ENCODE peak calls at places on chromosomes 1 and 21, in seven cellular contexts. One of them, this sample, is unnamed.

GRCh38 chr1:197910120-197911110 is 6.8 kb upstream of the LHX9 start:
- DNase-seq in astrocyte of the cerebellum: no peak
- DNase-seq in omental fat pad: no peak
- DNase-seq in foreskin keratinocyte: no peak
- DNase-seq in GM12865: no peak
- DNase-seq in heart left ventricle: no peak
- DNase-seq in breast epithelium: no peak
- DNase-seq in this sample: no peak

GRCh38 chr1:199948587-199949280 is 78.8 kb upstream of the NR5A2 start:
- DNase-seq in astrocyte of the cerebellum: no peak
- DNase-seq in omental fat pad: no peak
- DNase-seq in foreskin keratinocyte: peak
- DNase-seq in GM12865: peak
- DNase-seq in heart left ventricle: no peak
- DNase-seq in breast epithelium: no peak
- DNase-seq in this sample: no peak

GRCh38 chr1:26288311-26288941 is 8.5 kb downstream of the SH3BGRL3 start:
- DNase-seq in astrocyte of the cerebellum: no peak
- DNase-seq in omental fat pad: no peak
- DNase-seq in foreskin keratinocyte: no peak
- DNase-seq in GM12865: peak
- DNase-seq in heart left ventricle: no peak
- DNase-seq in breast epithelium: no peak
- DNase-seq in this sample: no peak

GRCh38 chr1:7341145-7341900 is 429.8 kb upstream of the VAMP3 start:
- DNase-seq in astrocyte of the cerebellum: no peak
- DNase-seq in omental fat pad: no peak
- DNase-seq in foreskin keratinocyte: no peak
- DNase-seq in GM12865: no peak
- DNase-seq in heart left ventricle: peak
- DNase-seq in breast epithelium: no peak
- DNase-seq in this sample: no peak

GRCh38 chr1:1068374-1069060 is 5.6 kb downstream of the RNF223 start:
- DNase-seq in astrocyte of the cerebellum: no peak
- DNase-seq in omental fat pad: no peak
- DNase-seq in foreskin keratinocyte: no peak
- DNase-seq in GM12865: peak
- DNase-seq in heart left ventricle: no peak
- DNase-seq in breast epithelium: peak
- DNase-seq in this sample: peak

GRCh38 chr1:43547538-43548072 is 16.9 kb downstream of the PTPRF start:
- DNase-seq in astrocyte of the cerebellum: no peak
- DNase-seq in omental fat pad: no peak
- DNase-seq in foreskin keratinocyte: no peak
- DNase-seq in GM12865: no peak
- DNase-seq in heart left ventricle: no peak
- DNase-seq in breast epithelium: no peak
- DNase-seq in this sample: no peak

GRCh38 chr1:59367269-59368006 is 70.5 kb downstream of the FGGY start:
- DNase-seq in astrocyte of the cerebellum: peak
- DNase-seq in omental fat pad: no peak
- DNase-seq in foreskin keratinocyte: peak
- DNase-seq in GM12865: no peak
- DNase-seq in heart left ventricle: peak
- DNase-seq in breast epithelium: peak
- DNase-seq in this sample: no peak

GRCh38 chr1:47707887-47708535 is 270.2 kb downstream of the FOXD2 start:
- DNase-seq in astrocyte of the cerebellum: no peak
- DNase-seq in omental fat pad: no peak
- DNase-seq in foreskin keratinocyte: no peak
- DNase-seq in GM12865: no peak
- DNase-seq in heart left ventricle: no peak
- DNase-seq in breast epithelium: no peak
- DNase-seq in this sample: no peak

GRCh38 chr1:66276229-66276628 is 257.7 kb upstream of the SGIP1 start:
- DNase-seq in astrocyte of the cerebellum: no peak
- DNase-seq in omental fat pad: no peak
- DNase-seq in foreskin keratinocyte: no peak
- DNase-seq in GM12865: peak
- DNase-seq in heart left ventricle: no peak
- DNase-seq in breast epithelium: no peak
- DNase-seq in this sample: no peak

GRCh38 chr21:45962531-45963224 is 18.9 kb upstream of the COL6A1 start:
- DNase-seq in astrocyte of the cerebellum: no peak
- DNase-seq in omental fat pad: no peak
- DNase-seq in foreskin keratinocyte: no peak
- DNase-seq in GM12865: no peak
- DNase-seq in heart left ventricle: no peak
- DNase-seq in breast epithelium: no peak
- DNase-seq in this sample: no peak

GRCh38 chr1:109823543-109824348 is 60.0 kb upstream of the EPS8L3 start:
- DNase-seq in astrocyte of the cerebellum: no peak
- DNase-seq in omental fat pad: no peak
- DNase-seq in foreskin keratinocyte: no peak
- DNase-seq in GM12865: no peak
- DNase-seq in heart left ventricle: peak
- DNase-seq in breast epithelium: no peak
- DNase-seq in this sample: no peak

GRCh38 chr1:242240061-242240460 is 241.2 kb upstream of the MAP1LC3C start:
- DNase-seq in astrocyte of the cerebellum: no peak
- DNase-seq in omental fat pad: no peak
- DNase-seq in foreskin keratinocyte: no peak
- DNase-seq in GM12865: no peak
- DNase-seq in heart left ventricle: no peak
- DNase-seq in breast epithelium: no peak
- DNase-seq in this sample: no peak

GRCh38 chr1:111223126-111223443 is 4.4 kb upstream of the CHI3L2 start:
- DNase-seq in astrocyte of the cerebellum: no peak
- DNase-seq in omental fat pad: no peak
- DNase-seq in foreskin keratinocyte: no peak
- DNase-seq in GM12865: no peak
- DNase-seq in heart left ventricle: no peak
- DNase-seq in breast epithelium: no peak
- DNase-seq in this sample: no peak

GRCh38 chr1:201845331-201846083 is 16.6 kb downstream of the IPO9 start:
- DNase-seq in astrocyte of the cerebellum: no peak
- DNase-seq in omental fat pad: no peak
- DNase-seq in foreskin keratinocyte: peak
- DNase-seq in GM12865: no peak
- DNase-seq in heart left ventricle: no peak
- DNase-seq in breast epithelium: no peak
- DNase-seq in this sample: no peak

GRCh38 chr1:239244084-239244483 is 142.3 kb upstream of the CHRM3 start:
- DNase-seq in astrocyte of the cerebellum: no peak
- DNase-seq in omental fat pad: no peak
- DNase-seq in foreskin keratinocyte: no peak
- DNase-seq in GM12865: no peak
- DNase-seq in heart left ventricle: no peak
- DNase-seq in breast epithelium: no peak
- DNase-seq in this sample: no peak

GRCh38 chr21:35730325-35730724 is 330.0 kb downstream of the SETD4 start:
- DNase-seq in astrocyte of the cerebellum: no peak
- DNase-seq in omental fat pad: no peak
- DNase-seq in foreskin keratinocyte: no peak
- DNase-seq in GM12865: no peak
- DNase-seq in heart left ventricle: no peak
- DNase-seq in breast epithelium: no peak
- DNase-seq in this sample: no peak
- TF ChIP-seq CTCF in astrocyte of the cerebellum: no peak
- TF ChIP-seq CTCF in omental fat pad: no peak
- TF ChIP-seq CTCF in foreskin keratinocyte: peak
- TF ChIP-seq CTCF in GM12865: no peak
- TF ChIP-seq CTCF in heart left ventricle: no peak
- TF ChIP-seq CTCF in breast epithelium: no peak
- TF ChIP-seq CTCF in this sample: no peak

GRCh38 chr1:34156739-34157138 is 8.3 kb downstream of the CSMD2 start:
- DNase-seq in astrocyte of the cerebellum: no peak
- DNase-seq in omental fat pad: no peak
- DNase-seq in foreskin keratinocyte: no peak
- DNase-seq in GM12865: no peak
- DNase-seq in heart left ventricle: no peak
- DNase-seq in breast epithelium: no peak
- DNase-seq in this sample: no peak
- TF ChIP-seq CTCF in astrocyte of the cerebellum: no peak
- TF ChIP-seq CTCF in omental fat pad: no peak
- TF ChIP-seq CTCF in foreskin keratinocyte: no peak
- TF ChIP-seq CTCF in GM12865: no peak
- TF ChIP-seq CTCF in heart left ventricle: no peak
- TF ChIP-seq CTCF in breast epithelium: no peak
- TF ChIP-seq CTCF in this sample: no peak

DNA sequence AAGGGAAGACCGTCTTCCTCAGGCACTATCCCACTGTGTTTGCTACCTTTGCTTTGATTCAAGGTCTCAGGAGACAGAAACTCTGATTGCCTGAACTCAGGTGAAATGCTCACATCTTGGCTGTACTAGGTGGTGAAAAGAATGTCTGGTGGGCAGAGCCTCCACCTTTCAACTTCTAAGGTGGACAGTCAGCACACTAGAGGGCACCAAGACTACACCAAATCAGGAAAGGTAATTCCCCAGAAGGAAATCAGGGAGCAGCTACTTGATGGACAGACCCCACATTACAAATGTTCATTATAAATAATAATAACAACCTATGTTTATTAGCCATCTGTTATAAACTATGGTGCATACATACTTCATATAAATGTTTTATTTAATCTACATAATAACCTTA is 220.9 kb downstream of the ATG4C start:
- DNase-seq in astrocyte of the cerebellum: peak
- DNase-seq in omental fat pad: no peak
- DNase-seq in foreskin keratinocyte: no peak
- DNase-seq in GM12865: no peak
- DNase-seq in heart left ventricle: no peak
- DNase-seq in breast epithelium: no peak
- DNase-seq in this sample: no peak
- TF ChIP-seq CTCF in astrocyte of the cerebellum: peak
- TF ChIP-seq CTCF in omental fat pad: no peak
- TF ChIP-seq CTCF in foreskin keratinocyte: peak
- TF ChIP-seq CTCF in GM12865: no peak
- TF ChIP-seq CTCF in heart left ventricle: no peak
- TF ChIP-seq CTCF in breast epithelium: no peak
- TF ChIP-seq CTCF in this sample: no peak

DNA sequence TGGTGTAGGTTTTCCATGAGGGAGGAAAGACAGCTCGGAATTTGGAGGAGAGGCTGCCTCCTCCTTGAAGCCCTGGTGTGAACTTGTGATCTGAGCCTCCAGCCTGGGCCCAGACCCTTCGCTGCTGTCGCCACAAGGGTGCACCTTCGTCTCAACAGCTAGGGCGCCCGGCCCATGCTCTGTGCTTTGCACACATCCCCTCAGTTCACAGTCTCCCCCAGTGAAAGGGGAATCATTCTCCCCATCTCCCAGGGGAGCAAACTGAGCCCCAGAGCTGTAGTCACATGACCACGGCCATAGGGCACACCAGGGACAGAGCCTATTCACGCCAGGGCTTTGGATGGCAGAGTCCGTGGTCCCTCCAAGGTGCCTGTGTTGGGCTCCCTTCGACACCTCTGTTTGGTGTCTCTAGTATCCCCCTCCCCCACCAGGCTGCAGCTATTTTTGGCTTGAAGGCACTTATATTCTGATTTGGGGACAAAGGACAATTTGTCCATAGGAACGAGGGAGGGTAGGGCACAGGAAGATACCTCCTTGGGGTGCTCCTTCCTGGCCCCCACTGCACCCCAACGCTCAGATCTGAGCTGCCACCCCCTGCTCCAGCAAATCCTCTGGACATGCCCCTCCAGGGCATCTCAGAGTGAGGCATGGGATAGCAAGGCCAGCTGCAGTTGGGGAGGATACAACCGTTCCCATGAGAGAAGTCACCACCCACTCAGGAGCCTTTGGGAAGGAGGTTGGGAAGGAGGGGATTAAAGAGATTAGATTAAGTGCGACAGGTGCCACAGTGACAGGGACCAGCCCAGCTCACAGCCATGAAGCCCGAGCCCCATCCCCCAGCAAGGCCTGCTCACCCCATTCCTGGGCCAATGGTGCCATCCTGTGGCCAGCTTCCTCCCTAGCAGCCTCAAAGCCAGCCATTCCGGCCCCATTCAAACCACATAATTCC is 15.7 kb downstream of the MATN1 start:
- DNase-seq in astrocyte of the cerebellum: peak
- DNase-seq in omental fat pad: peak
- DNase-seq in foreskin keratinocyte: no peak
- DNase-seq in GM12865: peak
- DNase-seq in heart left ventricle: peak
- DNase-seq in breast epithelium: peak
- DNase-seq in this sample: peak
- TF ChIP-seq CTCF in astrocyte of the cerebellum: peak
- TF ChIP-seq CTCF in omental fat pad: no peak
- TF ChIP-seq CTCF in foreskin keratinocyte: peak
- TF ChIP-seq CTCF in GM12865: peak
- TF ChIP-seq CTCF in heart left ventricle: peak
- TF ChIP-seq CTCF in breast epithelium: peak
- TF ChIP-seq CTCF in this sample: peak

GRCh38 chr1:13967707-13968106 is 267.7 kb downstream of the PRDM2 start:
- DNase-seq in astrocyte of the cerebellum: no peak
- DNase-seq in omental fat pad: no peak
- DNase-seq in foreskin keratinocyte: no peak
- DNase-seq in GM12865: no peak
- DNase-seq in heart left ventricle: no peak
- DNase-seq in breast epithelium: no peak
- DNase-seq in this sample: no peak

GRCh38 chr1:13964768-13965167 is 264.8 kb downstream of the PRDM2 start:
- DNase-seq in astrocyte of the cerebellum: no peak
- DNase-seq in omental fat pad: no peak
- DNase-seq in foreskin keratinocyte: no peak
- DNase-seq in GM12865: no peak
- DNase-seq in heart left ventricle: no peak
- DNase-seq in breast epithelium: no peak
- DNase-seq in this sample: no peak

GRCh38 chr1:13968361-13968760 is 268.4 kb downstream of the PRDM2 start:
- DNase-seq in astrocyte of the cerebellum: no peak
- DNase-seq in omental fat pad: no peak
- DNase-seq in foreskin keratinocyte: no peak
- DNase-seq in GM12865: no peak
- DNase-seq in heart left ventricle: no peak
- DNase-seq in breast epithelium: no peak
- DNase-seq in this sample: no peak

GRCh38 chr1:13970631-13971247 is 270.8 kb downstream of the PRDM2 start:
- DNase-seq in astrocyte of the cerebellum: no peak
- DNase-seq in omental fat pad: no peak
- DNase-seq in foreskin keratinocyte: no peak
- DNase-seq in GM12865: no peak
- DNase-seq in heart left ventricle: no peak
- DNase-seq in breast epithelium: no peak
- DNase-seq in this sample: no peak

DNA sequence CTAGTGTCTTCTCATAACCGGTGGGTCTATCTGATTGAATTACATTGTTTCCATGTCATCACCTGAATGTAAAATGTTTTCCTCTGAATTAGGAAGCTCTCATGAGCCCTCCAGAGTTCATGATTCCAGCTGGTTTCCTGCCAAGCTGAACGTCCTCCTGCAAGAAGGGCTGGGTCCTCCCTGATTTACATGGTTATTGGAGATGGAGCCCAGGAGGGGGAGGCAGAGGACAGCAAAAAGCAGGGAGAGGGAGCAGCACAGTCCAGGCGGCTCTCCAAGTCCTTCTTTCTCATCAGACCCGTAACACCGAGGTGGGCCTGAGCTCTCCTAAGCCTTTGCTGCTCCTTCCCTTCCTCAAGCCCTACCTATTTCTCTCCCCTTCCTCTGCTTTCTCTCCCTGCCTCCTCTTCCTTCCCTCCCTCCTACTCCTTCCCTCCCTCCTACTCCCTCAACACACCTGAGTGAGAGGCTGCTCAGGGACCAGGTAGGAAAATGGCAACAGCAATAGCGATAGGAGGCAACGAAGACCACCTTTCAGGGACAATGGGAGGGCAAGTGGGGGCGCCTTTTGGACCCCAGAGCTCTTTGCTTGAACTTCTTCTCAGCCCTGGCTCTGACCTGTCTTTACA is 265.9 kb downstream of the PRDM2 start:
- DNase-seq in astrocyte of the cerebellum: peak
- DNase-seq in omental fat pad: no peak
- DNase-seq in foreskin keratinocyte: no peak
- DNase-seq in GM12865: peak
- DNase-seq in heart left ventricle: peak
- DNase-seq in breast epithelium: peak
- DNase-seq in this sample: no peak
- TF ChIP-seq CTCF in astrocyte of the cerebellum: peak
- TF ChIP-seq CTCF in omental fat pad: no peak
- TF ChIP-seq CTCF in foreskin keratinocyte: peak
- TF ChIP-seq CTCF in GM12865: peak
- TF ChIP-seq CTCF in heart left ventricle: no peak
- TF ChIP-seq CTCF in breast epithelium: peak
- TF ChIP-seq CTCF in this sample: peak

This sample was measured in D721Med.